ENCODE peak calls at places on chromosomes 4 and X, in nine cellular contexts. R is T-helper 2 cell; Q is glutamatergic neuron; I is amniotic stem cell; A is NCI-H460; K is Kasumi-1; V is stimulated activated CD4-positive, alpha-beta T cell treated with anti-CD3 and anti-CD28 coated beads, Interleukin-15, amount 100 ng/mL, for 1 hour; J is astrocyte of the cerebellum; O is fibroblast of pulmonary artery. U is an unnamed sample.

GRCh38 chr4:41205854-41206460 is 8.4 kb downstream of the APBB2 start:
- DNase-seq in R (no peak), Q (no peak), I (no peak), A (no peak), K (no peak), V (no peak), J (no peak), O (no peak), U (no peak)

GRCh38 chr4:174663254-174663653 is 141.0 kb upstream of the HPGD start:
- DNase-seq in R (no peak), Q (no peak), I (peak; percentile 2), A (no peak), K (no peak), V (no peak), J (peak; percentile 36), O (peak; percentile 16), U (no peak)

GRCh38 chr4:53680588-53680987 is 89.3 kb upstream of the LNX1 start:
- DNase-seq in R (no peak), Q (no peak), I (no peak), A (no peak), K (no peak), V (no peak), J (no peak), O (no peak), U (no peak)

GRCh38 chrX:46759645-46759974 is 692 bp upstream of the SLC9A7 start:
- DNase-seq in R (no peak), Q (no peak), I (no peak), A (no peak), K (peak; percentile 59), V (no peak), J (no peak), O (no peak), U (no peak)

GRCh38 chrX:40734956-40735317 is 405 bp downstream of the MED14 start:
- DNase-seq in R (no peak), Q (no peak), I (no peak), A (no peak), K (peak; percentile 27), V (no peak), J (no peak), O (peak; percentile 16), U (no peak)

GRCh38 chr4:143455211-143455610 is 58.3 kb upstream of the SMARCA5 start:
- DNase-seq in R (no peak), Q (no peak), I (no peak), A (no peak), K (no peak), V (no peak), J (no peak), O (no peak), U (no peak)

GRCh38 chr4:77336411-77337142 is 179.6 kb downstream of the CCNG2 start:
- DNase-seq in R (no peak), Q (no peak), I (no peak), A (no peak), K (no peak), V (no peak), J (no peak), O (no peak), U (no peak)

GRCh38 chr4:47490550-47490949 is 5.5 kb downstream of the ATP10D start:
- DNase-seq in R (no peak), Q (peak; percentile 27), I (no peak), A (peak; percentile 13), K (peak; percentile 86), V (no peak), J (no peak), O (peak; percentile 63), U (peak; percentile 33)

GRCh38 chr4:73486497-73486896 is 5.0 kb downstream of the AFM start:
- DNase-seq in R (no peak), Q (no peak), I (no peak), A (no peak), K (no peak), V (no peak), J (no peak), O (no peak), U (no peak)

GRCh38 chr4:16827045-16827444 is 71.4 kb downstream of the LDB2 start:
- DNase-seq in R (no peak), Q (no peak), I (no peak), A (no peak), K (no peak), V (no peak), J (no peak), O (no peak), U (no peak)

GRCh38 chrX:63657821-63658220 is 127.2 kb downstream of the ARHGEF9 start:
- DNase-seq in R (no peak), Q (no peak), I (no peak), A (no peak), K (peak; percentile 82), V (no peak), J (peak; percentile 26), O (peak; percentile 85), U (no peak)

U was measured in NCI-H1694 treated with DMSO at 0.1 percent for 48 hours.